ENCODE peak calls at places on chromosomes 6 and 20, in four cellular contexts. A is iris pigment epithelial cell; O is T-cell; J is activated CD4-positive, alpha-beta T cell treated with anti-CD3 and anti-CD28 coated beads for 48 hours. S is an unnamed sample.

GRCh38 chr6:133923938-133924593 is 29.0 kb upstream of the TBPL1 start:
- DNase-seq in J (peak; percentile 57), A (peak; percentile 75), O (peak; percentile 34), S (peak; percentile 86)

GRCh38 chr6:13696226-13696625 is 15.4 kb downstream of the RANBP9 start:
- DNase-seq in J (no peak), A (peak; percentile 77), O (no peak), S (no peak)

GRCh38 chr6:149169761-149170359 is 147.7 kb upstream of the TAB2 start:
- DNase-seq in O (no peak), A (no peak), J (no peak), S (peak; percentile 78)

GRCh38 chr6:113763883-113764282 is 93.3 kb upstream of the MARCKS start:
- DNase-seq in J (peak; percentile 9), O (no peak), A (peak; percentile 84), S (no peak)

GRCh38 chr6:127146935-127147334 is 28.5 kb downstream of the RSPO3 start:
- DNase-seq in A (peak; percentile 96), O (no peak), J (no peak), S (no peak)

GRCh38 chr20:53883098-53883762 is 187.2 kb downstream of the BCAS1 start:
- DNase-seq in A (peak; percentile 61), O (no peak), J (peak; percentile 45), S (no peak)

GRCh38 chr20:40775747-40776146 is 86.7 kb upstream of the MAFB start:
- DNase-seq in A (no peak), J (no peak), O (no peak), S (no peak)

GRCh38 chr20:61857884-61858283 is 207.8 kb downstream of the TAF4 start:
- DNase-seq in O (no peak), J (no peak), A (no peak), S (no peak)

GRCh38 chr20:63116412-63117106 is 99.4 kb downstream of the YTHDF1 start:
- DNase-seq in A (peak; percentile 16), O (no peak), J (peak; percentile 21), S (no peak)

GRCh38 chr6:169109381-169109780 is 144.3 kb downstream of the THBS2 start:
- DNase-seq in O (no peak), A (no peak), J (no peak), S (no peak)

GRCh38 chr6:119156742-119157494 is 78.5 kb upstream of the FAM184A start:
- DNase-seq in O (no peak), J (no peak), A (no peak), S (no peak)

GRCh38 chr20:35981969-35982368 is 13.6 kb downstream of the CNBD2 start:
- DNase-seq in A (no peak), J (no peak), O (no peak), S (no peak)

GRCh38 chr6:131062245-131063027 is 609 bp downstream of the EPB41L2 start:
- DNase-seq in A (no peak), O (no peak), J (peak; percentile 18), S (no peak)

GRCh38 chr20:17825251-17825691 is 125.5 kb downstream of the BANF2 start:
- DNase-seq in A (no peak), J (no peak), O (no peak), S (no peak)

GRCh38 chr20:56373942-56374341 is 15.2 kb downstream of the FAM210B start:
- DNase-seq in O (no peak), A (peak; percentile 98), J (no peak), S (no peak)

GRCh38 chr6:53544050-53544499 is 826 bp downstream of the GCLC start:
- DNase-seq in J (no peak), A (peak; percentile 23), O (no peak), S (peak; percentile 17)

GRCh38 chr6:150695652-150696051 is 96.0 kb downstream of the PLEKHG1 start:
- DNase-seq in O (no peak), A (no peak), J (no peak), S (no peak)

GRCh38 chr20:48720256-48721020 is 107.4 kb downstream of the PREX1 start:
- DNase-seq in O (no peak), A (no peak), J (no peak), S (no peak)

GRCh38 chr20:37726321-37726720 is 32.5 kb downstream of the CTNNBL1 start:
- DNase-seq in O (no peak), A (peak; percentile 17), J (no peak), S (no peak)

GRCh38 chr20:37411408-37412306 is 65.7 kb downstream of the SRC start:
- DNase-seq in A (no peak), J (no peak), O (no peak), S (no peak)

GRCh38 chr20:59020938-59021551 is 1.8 kb downstream of the TUBB1 start:
- DNase-seq in A (peak; percentile 73), J (peak; percentile 1), O (no peak), S (peak; percentile 77)

GRCh38 chr6:121383478-121383877 is 49.2 kb upstream of the TBC1D32 start:
- DNase-seq in O (no peak), A (no peak), J (no peak), S (no peak)

GRCh38 chr20:32218156-32218900 is 10.6 kb downstream of the POFUT1 start:
- DNase-seq in A (no peak), J (no peak), O (no peak), S (no peak)

GRCh38 chr20:44091026-44091425 is 96.0 kb downstream of the JPH2 start:
- DNase-seq in A (no peak), O (no peak), J (no peak), S (no peak)